ENCODE peak calls at places on chromosomes 2 and 18, in four cellular contexts. One of them, this sample, is unnamed.

GRCh38 chr2:10554961-10555809 is 107.1 kb upstream of the ODC1 start:
- DNase-seq in GM12878: no peak
- DNase-seq in transverse colon: no peak
- DNase-seq in stomach: no peak
- DNase-seq in this sample: no peak

GRCh38 chr2:15941483-15941853 is 1.1 kb downstream of the MYCN start:
- DNase-seq in GM12878: no peak
- DNase-seq in transverse colon: no peak
- DNase-seq in stomach: no peak
- DNase-seq in this sample: no peak

GRCh38 chr2:210428415-210429179 is 48.0 kb downstream of the LANCL1 start:
- DNase-seq in GM12878: no peak
- DNase-seq in transverse colon: no peak
- DNase-seq in stomach: no peak
- DNase-seq in this sample: no peak

GRCh38 chr2:178949584-178949983 is 100.4 kb downstream of the CCDC141 start:
- DNase-seq in GM12878: no peak
- DNase-seq in transverse colon: no peak
- DNase-seq in stomach: no peak
- DNase-seq in this sample: no peak

GRCh38 chr2:20457027-20457426 is 10.2 kb downstream of the RHOB start:
- DNase-seq in GM12878: no peak
- DNase-seq in transverse colon: no peak
- DNase-seq in stomach: peak; percentile 11
- DNase-seq in this sample: no peak

GRCh38 chr2:96091711-96092579 is 24.4 kb downstream of the ADRA2B start:
- DNase-seq in GM12878: no peak
- DNase-seq in transverse colon: peak; percentile 32
- DNase-seq in stomach: peak; percentile 24
- DNase-seq in this sample: peak; percentile 47

GRCh38 chr2:160294339-160294803 is 94.3 kb upstream of the ITGB6 start:
- DNase-seq in GM12878: no peak
- DNase-seq in transverse colon: peak; percentile 29
- DNase-seq in stomach: no peak
- DNase-seq in this sample: no peak

GRCh38 chr2:218516614-218517013 is 51.5 kb downstream of the USP37 start:
- DNase-seq in GM12878: no peak
- DNase-seq in transverse colon: no peak
- DNase-seq in stomach: no peak
- DNase-seq in this sample: peak; percentile 31

GRCh38 chr2:33217431-33217830 is 259.0 kb upstream of the RASGRP3 start:
- DNase-seq in GM12878: no peak
- DNase-seq in transverse colon: no peak
- DNase-seq in stomach: no peak
- DNase-seq in this sample: no peak

GRCh38 chr2:238256111-238256510 is 16.3 kb upstream of the HES6 start:
- DNase-seq in GM12878: no peak
- DNase-seq in transverse colon: no peak
- DNase-seq in stomach: no peak
- DNase-seq in this sample: no peak

GRCh38 chr2:69183659-69184058 is 170.7 kb downstream of the ANTXR1 start:
- DNase-seq in GM12878: no peak
- DNase-seq in transverse colon: no peak
- DNase-seq in stomach: no peak
- DNase-seq in this sample: no peak

GRCh38 chr2:237189799-237190198 is 104.1 kb downstream of the COPS8 start:
- DNase-seq in GM12878: no peak
- DNase-seq in transverse colon: no peak
- DNase-seq in stomach: no peak
- DNase-seq in this sample: no peak

GRCh38 chr18:57819671-57820460 is 16.8 kb upstream of the ATP8B1 start:
- DNase-seq in GM12878: no peak
- DNase-seq in transverse colon: peak; percentile 82
- DNase-seq in stomach: peak; percentile 83
- DNase-seq in this sample: peak; percentile 70

GRCh38 chr2:64796926-64797325 is 143.2 kb upstream of the SERTAD2 start:
- DNase-seq in GM12878: no peak
- DNase-seq in transverse colon: no peak
- DNase-seq in stomach: no peak
- DNase-seq in this sample: no peak

GRCh38 chr2:189608799-189609422 is 28.3 kb upstream of the SLC40A1 start:
- DNase-seq in GM12878: no peak
- DNase-seq in transverse colon: no peak
- DNase-seq in stomach: no peak
- DNase-seq in this sample: no peak

GRCh38 chr2:168156661-168157060 is 90.7 kb downstream of the STK39 start:
- DNase-seq in GM12878: no peak
- DNase-seq in transverse colon: peak; percentile 44
- DNase-seq in stomach: no peak
- DNase-seq in this sample: no peak

GRCh38 chr2:29367986-29368677 is 252.9 kb downstream of the CLIP4 start:
- DNase-seq in GM12878: no peak
- DNase-seq in transverse colon: no peak
- DNase-seq in stomach: no peak
- DNase-seq in this sample: no peak

GRCh38 chr2:102072741-102073140 is 69.8 kb upstream of the IL1R1 start:
- DNase-seq in GM12878: no peak
- DNase-seq in transverse colon: no peak
- DNase-seq in stomach: no peak
- DNase-seq in this sample: no peak

GRCh38 chr2:201971516-201972228 is 62.0 kb upstream of the FZD7 start:
- DNase-seq in GM12878: no peak
- DNase-seq in transverse colon: no peak
- DNase-seq in stomach: no peak
- DNase-seq in this sample: no peak

GRCh38 chr18:59628995-59629394 is 68.2 kb downstream of the CCBE1 start:
- DNase-seq in GM12878: no peak
- DNase-seq in transverse colon: no peak
- DNase-seq in stomach: no peak
- DNase-seq in this sample: no peak

DNA sequence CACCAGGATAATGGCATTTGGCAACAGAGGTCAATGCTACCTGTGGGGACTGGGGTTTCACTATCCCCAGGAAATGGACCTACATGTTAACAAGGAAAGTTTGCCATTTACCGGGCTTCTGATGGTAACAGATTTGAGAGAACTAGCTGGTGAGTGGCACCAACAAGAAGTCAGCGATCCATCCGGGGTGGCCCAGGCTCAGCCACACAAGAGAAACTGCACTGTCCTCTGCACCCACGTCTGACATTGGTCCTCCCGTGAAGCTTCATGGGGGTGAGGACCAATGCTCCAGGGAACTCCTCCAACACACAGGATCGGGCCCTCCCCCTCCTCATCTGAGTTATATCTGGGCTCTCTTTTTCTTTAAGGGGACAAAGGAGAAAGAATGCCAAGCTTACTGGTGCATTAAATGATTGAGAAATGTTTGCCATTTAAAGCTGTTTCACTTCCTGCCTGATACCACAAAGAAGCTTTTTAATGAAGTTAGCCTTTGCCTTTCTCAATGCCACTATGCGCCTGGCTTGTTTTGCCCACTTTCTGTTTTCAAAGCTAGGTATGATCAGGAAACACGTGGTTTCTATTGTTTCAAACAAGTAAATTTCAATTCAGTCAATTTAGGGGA is 204.2 kb upstream of the ID2 start:
- DNase-seq in GM12878: peak; percentile 95
- DNase-seq in transverse colon: no peak
- DNase-seq in stomach: no peak
- DNase-seq in this sample: no peak
- TF ChIP-seq EP300 in GM12878: peak; percentile 94
- TF ChIP-seq EP300 in transverse colon: no peak
- TF ChIP-seq EP300 in stomach: no peak
- TF ChIP-seq EP300 in this sample: no peak

DNA sequence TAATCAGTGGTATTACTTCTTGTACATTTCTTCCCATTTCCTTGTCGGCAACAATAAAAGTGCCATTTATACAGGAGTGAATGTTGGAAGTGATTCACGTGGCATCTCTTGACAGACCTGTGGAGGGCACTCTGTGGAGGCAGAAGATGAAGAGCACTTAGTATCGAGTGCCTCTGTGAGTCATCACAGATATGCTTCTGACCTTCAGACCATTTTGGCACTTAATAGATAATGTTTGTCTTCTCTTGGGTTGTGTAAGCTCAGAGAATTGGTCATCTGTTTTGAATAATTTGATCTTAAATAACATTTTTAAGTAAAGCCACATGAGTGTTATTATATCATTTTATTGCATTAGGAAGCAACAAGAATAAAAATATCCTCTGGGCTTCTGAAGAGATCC is 305.5 kb downstream of the PTPRM start:
- DNase-seq in GM12878: no peak
- DNase-seq in transverse colon: no peak
- DNase-seq in stomach: no peak
- DNase-seq in this sample: no peak
- TF ChIP-seq EP300 in GM12878: no peak
- TF ChIP-seq EP300 in transverse colon: no peak
- TF ChIP-seq EP300 in stomach: no peak
- TF ChIP-seq EP300 in this sample: no peak

DNA sequence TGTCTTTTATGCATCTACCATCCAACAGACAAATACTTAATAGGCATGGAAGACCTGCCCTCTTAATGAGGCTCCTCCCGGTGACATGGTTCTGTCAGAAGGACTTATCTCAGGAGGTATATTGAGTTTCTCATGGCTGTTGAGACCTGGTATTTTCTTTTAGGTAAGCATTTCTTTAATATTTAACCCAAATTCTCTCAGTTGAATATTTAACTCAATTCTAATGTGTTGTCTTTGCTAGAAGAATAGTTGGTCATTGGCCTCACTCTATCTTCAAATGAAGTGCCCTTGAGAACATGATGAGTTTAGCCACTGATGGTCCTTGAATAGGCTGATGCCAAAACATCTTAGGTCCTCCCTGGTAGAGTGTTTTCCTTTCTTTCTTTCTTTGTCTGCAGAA is 42.2 kb downstream of the TGIF1 start:
- DNase-seq in GM12878: no peak
- DNase-seq in transverse colon: no peak
- DNase-seq in stomach: no peak
- DNase-seq in this sample: no peak
- TF ChIP-seq EP300 in GM12878: no peak
- TF ChIP-seq EP300 in transverse colon: no peak
- TF ChIP-seq EP300 in stomach: no peak
- TF ChIP-seq EP300 in this sample: no peak

DNA sequence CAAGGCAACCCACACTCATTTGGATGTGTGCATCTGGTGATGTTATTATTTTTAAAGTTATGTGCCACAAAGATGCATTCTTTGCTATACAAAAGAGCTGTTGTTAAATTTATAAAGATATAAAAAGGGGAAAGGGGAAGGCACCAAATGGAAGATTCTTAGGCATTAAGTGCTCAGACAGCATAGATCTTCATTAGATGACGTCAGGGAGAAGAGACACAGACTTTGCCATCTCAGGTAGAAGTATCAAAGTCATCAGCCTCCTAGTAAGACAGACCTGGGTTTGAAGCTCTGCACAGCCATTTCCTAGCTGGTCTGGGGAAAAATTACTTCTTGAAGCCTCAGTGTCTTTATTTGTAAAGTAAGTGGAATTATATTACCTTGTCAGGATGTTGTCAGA is 1.2 kb upstream of the CLUL1 start:
- DNase-seq in GM12878: no peak
- DNase-seq in transverse colon: no peak
- DNase-seq in stomach: no peak
- DNase-seq in this sample: no peak
- TF ChIP-seq EP300 in GM12878: no peak
- TF ChIP-seq EP300 in transverse colon: no peak
- TF ChIP-seq EP300 in stomach: no peak
- TF ChIP-seq EP300 in this sample: no peak

DNA sequence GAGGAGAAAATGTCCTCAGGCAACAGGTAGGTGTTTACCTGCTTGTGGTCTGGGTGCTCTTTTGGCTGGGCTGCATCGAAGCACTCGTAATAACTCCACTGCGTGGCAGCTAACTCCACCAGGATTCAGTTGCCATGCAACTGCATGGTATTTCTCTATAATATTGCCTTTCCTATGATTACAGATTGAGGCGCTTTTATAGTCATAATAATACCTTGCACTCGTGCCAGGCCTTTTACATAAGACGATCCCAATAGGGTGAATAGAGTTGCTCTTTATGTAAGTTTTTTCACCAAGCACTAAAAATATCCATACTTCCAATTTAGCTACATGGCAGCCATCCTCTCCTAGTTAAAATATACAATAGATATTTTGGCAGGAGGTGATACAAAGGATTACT is 19.6 kb upstream of the NYAP2 start:
- DNase-seq in GM12878: no peak
- DNase-seq in transverse colon: no peak
- DNase-seq in stomach: no peak
- DNase-seq in this sample: no peak
- TF ChIP-seq EP300 in GM12878: no peak
- TF ChIP-seq EP300 in transverse colon: no peak
- TF ChIP-seq EP300 in stomach: no peak
- TF ChIP-seq EP300 in this sample: no peak

DNA sequence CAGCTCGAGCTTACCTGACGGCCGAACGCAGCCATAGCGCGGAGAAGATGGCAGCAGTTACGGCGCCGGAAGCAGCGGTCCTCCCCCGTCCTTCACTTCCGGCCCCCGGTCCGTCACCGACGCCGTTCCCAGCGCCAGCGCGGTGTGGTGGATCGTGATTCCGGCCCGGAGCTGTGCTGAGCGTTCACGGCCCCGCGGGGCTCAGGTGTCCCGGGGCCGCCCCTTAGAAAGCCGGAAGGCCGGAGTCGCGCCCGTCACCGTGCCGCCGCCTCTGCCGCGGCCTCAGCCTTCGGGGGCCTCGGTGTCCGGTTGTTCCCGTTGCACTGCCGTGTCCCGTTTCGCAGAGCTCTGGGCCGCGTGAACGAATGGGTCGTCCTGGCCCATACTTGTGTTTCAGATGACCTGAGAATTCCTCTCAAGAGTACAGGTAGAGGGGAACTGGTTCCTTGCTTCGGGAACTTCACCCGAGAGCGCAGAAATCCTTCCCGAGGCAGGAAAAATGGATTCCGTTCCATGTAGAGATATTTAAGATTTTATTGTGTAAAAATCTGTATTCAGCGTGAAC is at the start of gene MTERF4:
- DNase-seq in GM12878: no peak
- DNase-seq in transverse colon: peak; percentile 92
- DNase-seq in stomach: peak; percentile 92
- DNase-seq in this sample: peak; percentile 87
- TF ChIP-seq EP300 in GM12878: peak; percentile 56
- TF ChIP-seq EP300 in transverse colon: no peak
- TF ChIP-seq EP300 in stomach: no peak
- TF ChIP-seq EP300 in this sample: no peak

This sample was measured in K562.